ENCODE peak calls at places on chromosomes 3 and 15, in six cellular contexts. R is left ventricle myocardium inferior; W is upper lobe of right lung; Z is naive thymus-derived CD4-positive, alpha-beta T cell; C is fibroblast of lung; Q is A549. S is an unnamed sample.
A peak's percentile ranks its signal among the peaks of the same experiment; 100 is the strongest.

GRCh38 chr15:82810863-82811421 is 1.5 kb downstream of the WHAMM start:
- DNase-seq in Q (no peak), W (no peak), C (no peak), Z (peak; percentile 75), R (no peak), S (no peak)

GRCh38 chr3:45659661-45660566 is 29.3 kb upstream of the SACM1L start:
- DNase-seq in Q (peak; percentile 82), Z (peak; percentile 8), R (peak; percentile 74), C (peak; percentile 79), W (peak; percentile 85), S (peak; percentile 35)

GRCh38 chr3:119294889-119295769 is 946 bp downstream of the ARHGAP31 start:
- DNase-seq in Z (peak; percentile 65), R (peak; percentile 45), Q (peak; percentile 28), C (peak; percentile 61), W (peak; percentile 70), S (peak; percentile 49)

GRCh38 chr3:187946031-187946691 is 200.9 kb upstream of the BCL6 start:
- DNase-seq in C (peak; percentile 65), Z (no peak), Q (no peak), R (no peak), W (no peak), S (no peak)

GRCh38 chr15:82113116-82113715 is 67.4 kb upstream of the MEX3B start:
- DNase-seq in Z (no peak), R (no peak), Q (no peak), C (peak; percentile 29), W (no peak), S (no peak)

GRCh38 chr3:40911264-40911663 is 288.0 kb upstream of the CTNNB1 start:
- DNase-seq in Z (no peak), Q (peak; percentile 33), W (no peak), R (no peak), C (no peak), S (no peak)

GRCh38 chr3:119279844-119280243 is 14.3 kb upstream of the ARHGAP31 start:
- DNase-seq in Z (no peak), R (no peak), C (no peak), Q (no peak), W (no peak), S (no peak)

GRCh38 chr3:38009807-38010591 is 19.4 kb downstream of the VILL start:
- DNase-seq in R (no peak), W (peak; percentile 58), C (no peak), Q (no peak), Z (no peak), S (no peak)

GRCh38 chr15:63463030-63463429 is 41.4 kb upstream of the USP3 start:
- DNase-seq in Z (no peak), C (no peak), Q (no peak), W (no peak), R (no peak), S (no peak)

GRCh38 chr3:106333911-106334618 is 465.3 kb upstream of the CBLB start:
- DNase-seq in W (no peak), Q (no peak), Z (no peak), R (no peak), C (peak; percentile 93), S (no peak)

GRCh38 chr15:33551860-33552259 is 241.1 kb downstream of the RYR3 start:
- DNase-seq in Q (no peak), C (no peak), Z (no peak), W (no peak), R (no peak), S (no peak)

GRCh38 chr3:151203053-151203420 is at the start of gene GPR171:
- DNase-seq in C (no peak), W (no peak), R (no peak), Q (no peak), Z (peak; percentile 88), S (peak; percentile 17)

GRCh38 chr15:76270876-76271275 is 40.4 kb downstream of the ETFA start:
- DNase-seq in R (no peak), Z (no peak), C (no peak), W (no peak), Q (no peak), S (no peak)

DNA sequence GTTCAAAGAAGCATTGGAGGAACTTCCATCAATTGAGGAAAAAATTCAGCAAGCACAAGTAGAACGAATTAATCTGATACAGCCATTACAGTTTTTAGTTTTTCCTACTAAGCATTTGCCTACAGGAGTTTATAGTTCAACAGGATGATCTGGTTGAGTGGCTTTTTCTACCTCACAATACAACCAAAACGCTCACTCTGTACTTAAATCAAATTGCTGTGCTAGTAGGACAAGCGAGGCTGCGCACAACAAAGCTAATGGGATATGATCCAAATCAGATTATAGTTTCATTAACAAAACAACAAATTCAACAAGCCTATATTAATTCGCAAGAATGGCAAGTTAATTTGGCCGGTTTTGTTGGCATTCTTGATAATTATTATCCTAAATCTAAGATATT is 44.2 kb downstream of the ETFA start:
- DNase-seq in Q (no peak), C (no peak), W (no peak), Z (no peak), R (no peak), S (no peak)
- H3K9me3 ChIP-seq in Q (no peaks in the 10 kb centered on the region), C (no peaks in the 10 kb centered on the region), W (peaks cover 21% of the 10 kb centered on the region), Z (peaks cover 34% of the 10 kb centered on the region), R (peaks cover 34% of the 10 kb centered on the region), S (peaks cover 3% of the 10 kb centered on the region)

DNA sequence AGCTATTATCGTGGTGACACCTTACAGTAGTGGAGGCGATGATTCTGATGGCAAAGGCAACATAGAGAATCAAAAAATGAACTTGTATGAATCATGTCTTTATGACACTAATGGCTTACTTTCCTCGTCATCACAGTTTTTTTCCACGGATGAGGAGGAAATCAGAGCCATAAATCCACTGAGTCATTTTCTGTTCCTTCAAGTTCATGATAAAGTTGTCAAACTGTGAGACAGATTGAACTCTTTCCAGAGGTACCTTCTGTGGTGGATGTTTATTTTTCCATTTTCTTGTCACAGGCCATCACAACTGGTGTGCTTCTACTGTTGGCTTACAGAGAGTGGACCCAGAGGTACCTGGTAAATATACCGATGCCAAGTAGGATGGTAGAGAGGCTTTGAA is 8.5 kb downstream of the TMEM212 start:
- DNase-seq in W (no peak), R (no peak), Q (peak; percentile 66), C (peak; percentile 88), Z (no peak), S (no peak)
- H3K9me3 ChIP-seq in W (peaks cover 6% of the 10 kb centered on the region), R (peaks cover 20% of the 10 kb centered on the region), Q (peaks cover 31% of the 10 kb centered on the region), C (no peaks in the 10 kb centered on the region), Z (no peaks in the 10 kb centered on the region), S (peaks cover 5% of the 10 kb centered on the region)

GRCh38 chr3:197562398-197563251 is 6.9 kb upstream of the BDH1 start:
- DNase-seq in Q (no peak), Z (no peak), W (no peak), C (no peak), R (no peak), S (no peak)

GRCh38 chr3:197564097-197564843 is 8.5 kb upstream of the BDH1 start:
- DNase-seq in W (no peak), C (no peak), R (no peak), Z (no peak), Q (peak; percentile 28), S (no peak)

GRCh38 chr3:197573048-197573767 is 17.4 kb upstream of the BDH1 start:
- DNase-seq in C (no peak), W (no peak), Z (no peak), R (no peak), Q (no peak), S (no peak)

GRCh38 chr3:197567900-197568685 is 12.3 kb upstream of the BDH1 start:
- DNase-seq in C (no peak), Q (no peak), Z (no peak), R (no peak), W (no peak), S (no peak)
- H3K9me3 ChIP-seq in C (no peaks in the 10 kb centered on the region), Q (peaks cover 23% of the 10 kb centered on the region), Z (no peaks in the 10 kb centered on the region), R (peaks cover 12% of the 10 kb centered on the region), W (no peaks in the 10 kb centered on the region), S (no peaks in the 10 kb centered on the region)

GRCh38 chr15:22253676-22254408 is 173.5 kb downstream of the OR4M2 start:
- DNase-seq in Q (no peak), W (no peak), R (no peak), C (no peak), Z (no peak), S (no peak)

GRCh38 chr15:22259881-22260421 is 179.6 kb downstream of the OR4M2 start:
- DNase-seq in Q (no peak), C (no peak), Z (peak; percentile 68), W (no peak), R (no peak), S (no peak)

GRCh38 chr15:22257668-22258401 is 177.5 kb downstream of the OR4M2 start:
- DNase-seq in Q (no peak), C (no peak), Z (no peak), W (no peak), R (no peak), S (no peak)

GRCh38 chr15:22258402-22259150 is 178.2 kb downstream of the OR4M2 start:
- DNase-seq in W (no peak), Z (no peak), Q (peak; percentile 49), R (no peak), C (no peak), S (no peak)

GRCh38 chr15:22257047-22257667 is 176.8 kb downstream of the OR4M2 start:
- DNase-seq in R (no peak), C (no peak), Z (no peak), W (no peak), Q (peak; percentile 92), S (no peak)
- H3K9me3 ChIP-seq in R (no peaks in the 10 kb centered on the region), C (no peaks in the 10 kb centered on the region), Z (no peaks in the 10 kb centered on the region), W (no peaks in the 10 kb centered on the region), Q (peaks cover 3% of the 10 kb centered on the region), S (no peaks in the 10 kb centered on the region)

DNA sequence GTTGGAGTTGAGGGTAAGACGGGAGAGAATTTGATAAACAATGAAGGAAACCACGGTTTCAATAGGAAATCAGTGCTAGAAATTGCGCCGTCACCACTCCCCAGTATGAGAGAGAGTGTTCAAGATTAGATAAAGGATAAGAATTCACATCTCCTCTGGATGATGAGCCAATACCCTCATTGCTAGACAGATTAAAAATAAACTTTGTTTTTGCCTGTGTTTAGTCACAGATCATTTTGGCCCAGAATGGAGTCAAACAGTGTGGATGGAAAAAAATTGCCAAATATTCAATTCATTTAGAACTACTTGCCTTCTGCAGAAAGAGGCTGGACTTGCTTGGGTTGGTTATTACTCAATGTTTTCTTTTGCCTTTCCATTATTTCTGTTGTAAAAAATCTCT is 209.0 kb upstream of the NR2F2 start:
- DNase-seq in C (peak; percentile 67), R (no peak), Z (no peak), Q (no peak), W (no peak), S (no peak)
- H3K9me3 ChIP-seq in C (no peaks in the 10 kb centered on the region), R (no peaks in the 10 kb centered on the region), Z (no peaks in the 10 kb centered on the region), Q (no peaks in the 10 kb centered on the region), W (no peaks in the 10 kb centered on the region), S (no peaks in the 10 kb centered on the region)

GRCh38 chr3:189947068-189947467 is 173.6 kb downstream of the P3H2 start:
- DNase-seq in Z (no peak), Q (no peak), C (no peak), R (no peak), W (no peak), S (no peak)

GRCh38 chr3:189948724-189949045 is 172.0 kb downstream of the P3H2 start:
- DNase-seq in R (no peak), Q (no peak), W (no peak), C (no peak), Z (no peak), S (no peak)

GRCh38 chr3:189947948-189948723 is 172.6 kb downstream of the P3H2 start:
- DNase-seq in C (no peak), R (no peak), Z (peak; percentile 30), Q (peak; percentile 60), W (no peak), S (no peak)

GRCh38 chr3:189944285-189945145 is 176.2 kb downstream of the P3H2 start:
- DNase-seq in Z (no peak), R (no peak), Q (no peak), C (no peak), W (no peak), S (no peak)

GRCh38 chr3:189945935-189946709 is 174.6 kb downstream of the P3H2 start:
- DNase-seq in Q (no peak), R (no peak), Z (no peak), C (no peak), W (no peak), S (no peak)
- H3K9me3 ChIP-seq in Q (no peaks in the 10 kb centered on the region), R (no peaks in the 10 kb centered on the region), Z (no peaks in the 10 kb centered on the region), C (no peaks in the 10 kb centered on the region), W (no peaks in the 10 kb centered on the region), S (no peaks in the 10 kb centered on the region)